ENCODE peak calls at places on chromosomes 6 and 20, in five cellular contexts. L, A, D, W and K are unnamed samples.

GRCh38 chr6:62492192-62492822 is 206.3 kb upstream of the KHDRBS2 start:
- DNase-seq in L (no peak), A (no peak), D (no peak), W (no peak), K (no peak)

GRCh38 chr20:47487175-47487917 is 14.3 kb upstream of the NCOA3 start:
- DNase-seq in L (no peak), A (no peak), D (peak; percentile 12), W (peak; percentile 52), K (no peak)

GRCh38 chr6:88952065-88952704 is 11.2 kb downstream of the RNGTT start:
- DNase-seq in L (no peak), A (no peak), D (peak; percentile 48), W (peak; percentile 48), K (no peak)

GRCh38 chr6:159982726-159983506 is 14.0 kb downstream of the IGF2R start:
- DNase-seq in L (no peak), A (no peak), D (no peak), W (peak; percentile 88), K (no peak)

GRCh38 chr6:40356242-40356910 is 230.8 kb downstream of the LRFN2 start:
- DNase-seq in L (no peak), A (no peak), D (peak; percentile 23), W (peak; percentile 28), K (no peak)

GRCh38 chr6:128410584-128410983 is 109.8 kb downstream of the PTPRK start:
- DNase-seq in L (no peak), A (no peak), D (no peak), W (no peak), K (no peak)

GRCh38 chr6:141539617-141540016 is 593.1 kb upstream of the GJE1 start:
- DNase-seq in L (no peak), A (no peak), D (no peak), W (no peak), K (no peak)

GRCh38 chr6:143098054-143098673 is 37.5 kb downstream of the AIG1 start:
- DNase-seq in L (no peak), A (no peak), D (no peak), W (no peak), K (no peak)

GRCh38 chr20:34570859-34571306 is 12.4 kb downstream of the MAP1LC3A start:
- DNase-seq in L (no peak), A (no peak), D (peak; percentile 88), W (peak; percentile 91), K (peak; percentile 83)

GRCh38 chr6:6230286-6230685 is 90.2 kb downstream of the F13A1 start:
- DNase-seq in L (no peak), A (no peak), D (no peak), W (no peak), K (no peak)

GRCh38 chr6:132132420-132132819 is 181.2 kb upstream of the CCN2 start:
- DNase-seq in L (no peak), A (no peak), D (peak; percentile 87), W (peak; percentile 77), K (peak; percentile 51)

GRCh38 chr6:92915466-92915865 is 503.9 kb downstream of the EPHA7 start:
- DNase-seq in L (no peak), A (no peak), D (no peak), W (no peak), K (no peak)

GRCh38 chr6:46888031-46888430 is 33.7 kb downstream of the ADGRF5 start:
- DNase-seq in L (no peak), A (no peak), D (peak; percentile 72), W (no peak), K (no peak)

GRCh38 chr20:9400371-9401025 is 113.9 kb upstream of the LAMP5 start:
- DNase-seq in L (no peak), A (no peak), D (no peak), W (no peak), K (peak; percentile 11)

GRCh38 chr6:156826290-156826955 is 49.2 kb downstream of the ARID1B start:
- DNase-seq in L (no peak), A (no peak), D (no peak), W (no peak), K (no peak)

GRCh38 chr6:42276008-42276890 is 58.6 kb upstream of the MRPS10 start:
- DNase-seq in L (peak; percentile 46), A (peak; percentile 58), D (peak; percentile 36), W (peak; percentile 73), K (no peak)

GRCh38 chr6:36776167-36776566 is 63.1 kb downstream of the CPNE5 start:
- DNase-seq in L (no peak), A (no peak), D (no peak), W (no peak), K (no peak)

GRCh38 chr6:40962241-40962640 is 76.8 kb downstream of the UNC5CL start:
- DNase-seq in L (no peak), A (no peak), D (peak; percentile 73), W (peak; percentile 72), K (peak; percentile 96)

GRCh38 chr6:42093582-42094329 is 43.4 kb downstream of the TAF8 start:
- DNase-seq in L (no peak), A (no peak), D (no peak), W (no peak), K (no peak)

GRCh38 chr20:54013397-54013941 is 56.9 kb downstream of the BCAS1 start:
- DNase-seq in L (no peak), A (no peak), D (no peak), W (no peak), K (no peak)

GRCh38 chr20:58513580-58514285 is 1.5 kb downstream of the APCDD1L start:
- DNase-seq in L (no peak), A (no peak), D (no peak), W (no peak), K (no peak)

GRCh38 chr20:45359406-45360148 is 3.4 kb upstream of the SYS1 start:
- DNase-seq in L (no peak), A (no peak), D (peak; percentile 49), W (peak; percentile 89), K (no peak)

GRCh38 chr20:10673831-10674683 is at the start of gene JAG1:
- DNase-seq in L (peak; percentile 95), A (peak; percentile 94), D (peak; percentile 92), W (peak; percentile 96), K (peak; percentile 82)

GRCh38 chr20:5178046-5178445 is 51.2 kb downstream of the CDS2 start:
- DNase-seq in L (no peak), A (no peak), D (no peak), W (no peak), K (no peak)

GRCh38 chr20:53707341-53708102 is 113.9 kb upstream of the ZNF217 start:
- DNase-seq in L (no peak), A (no peak), D (peak; percentile 15), W (no peak), K (peak; percentile 45)

GRCh38 chr6:97306946-97307345 is 23.9 kb upstream of the MMS22L start:
- DNase-seq in L (no peak), A (no peak), D (no peak), W (no peak), K (no peak)

GRCh38 chr6:19802656-19803055 is 34.5 kb upstream of the ID4 start:
- DNase-seq in L (no peak), A (no peak), D (no peak), W (no peak), K (no peak)

GRCh38 chr6:71164890-71165289 is 123.7 kb upstream of the OGFRL1 start:
- DNase-seq in L (no peak), A (no peak), D (no peak), W (no peak), K (no peak)

GRCh38 chr6:38136547-38136946 is 317.0 kb downstream of the ZFAND3 start:
- DNase-seq in L (no peak), A (no peak), D (no peak), W (no peak), K (no peak)

GRCh38 chr6:70103798-70104197 is 199.1 kb downstream of the COL9A1 start:
- DNase-seq in L (no peak), A (no peak), D (no peak), W (no peak), K (no peak)
- TF ChIP-seq CTCF in L (no peak), A (peak; percentile 44), D (peak; percentile 66), W (peak; percentile 46), K (peak; percentile 68)

DNA sequence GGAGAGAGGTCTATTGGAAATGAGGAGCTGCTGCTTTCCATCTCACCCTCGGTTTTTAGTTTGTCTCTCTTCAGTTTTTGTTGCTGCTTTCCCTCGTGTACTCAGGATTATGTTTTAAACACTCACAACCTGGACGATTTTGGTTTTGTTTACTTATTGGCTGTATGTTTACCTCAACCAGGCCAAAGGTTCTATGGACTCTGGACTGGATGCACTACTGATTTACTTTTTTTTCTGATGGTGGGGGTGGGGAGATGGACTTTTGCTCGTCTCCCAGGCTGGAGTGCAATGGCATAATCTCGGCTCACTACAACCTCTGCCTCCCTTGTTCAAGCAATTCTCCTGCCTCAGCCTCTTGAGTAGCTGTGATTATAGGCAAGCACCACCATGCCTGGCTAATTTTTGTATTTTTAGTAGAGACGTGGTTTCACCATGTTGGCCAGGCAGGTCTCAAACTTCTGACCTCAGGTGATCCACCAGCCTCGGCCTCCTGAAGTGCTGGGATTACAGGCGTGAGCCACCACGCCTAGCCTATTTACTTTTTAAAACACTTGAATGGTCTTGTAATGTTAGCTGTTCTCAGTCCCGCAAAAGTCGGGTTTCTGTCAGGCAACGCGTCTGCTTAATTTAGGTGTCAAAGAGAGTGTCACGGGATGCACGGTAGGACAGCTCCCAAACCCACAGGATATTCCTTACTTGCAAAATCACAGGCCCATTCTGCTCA is 148.2 kb upstream of the RIPOR2 start:
- DNase-seq in L (no peak), A (no peak), D (no peak), W (no peak), K (no peak)
- TF ChIP-seq CTCF in L (no peak), A (no peak), D (no peak), W (no peak), K (no peak)

GRCh38 chr6:18601515-18602035 is 214.4 kb downstream of the RNF144B start:
- DNase-seq in L (no peak), A (no peak), D (no peak), W (no peak), K (no peak)

GRCh38 chr6:18598865-18599264 is 211.7 kb downstream of the RNF144B start:
- DNase-seq in L (no peak), A (no peak), D (no peak), W (no peak), K (no peak)

GRCh38 chr6:18595774-18596528 is 208.8 kb downstream of the RNF144B start:
- DNase-seq in L (peak; percentile 41), A (no peak), D (peak; percentile 67), W (peak; percentile 77), K (peak; percentile 48)

GRCh38 chr6:18600236-18600635 is 213.1 kb downstream of the RNF144B start:
- DNase-seq in L (no peak), A (no peak), D (no peak), W (no peak), K (no peak)

DNA sequence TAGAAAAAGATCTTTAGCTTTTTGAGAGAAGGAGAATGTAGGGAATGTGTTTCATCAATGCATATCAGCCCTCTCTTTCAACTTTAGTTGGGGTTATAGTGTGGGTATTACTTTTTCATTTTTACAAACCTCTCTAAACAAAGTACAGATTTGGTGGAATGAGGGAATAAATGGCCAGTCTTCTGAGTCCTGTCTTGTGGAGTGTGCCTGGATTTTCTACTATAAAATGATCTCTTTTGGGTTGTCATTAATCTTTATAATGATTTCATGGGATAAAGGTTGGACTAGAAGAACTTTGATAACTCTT is 209.3 kb downstream of the RNF144B start:
- DNase-seq in L (no peak), A (no peak), D (no peak), W (no peak), K (no peak)
- TF ChIP-seq CTCF in L (no peak), A (no peak), D (no peak), W (no peak), K (peak; percentile 70)

GRCh38 chr6:77487808-77488425 is 24.6 kb upstream of the HTR1B start:
- DNase-seq in L (no peak), A (no peak), D (no peak), W (no peak), K (no peak)
- TF ChIP-seq CTCF in L (no peak), A (no peak), D (no peak), W (no peak), K (no peak)